ENCODE peak calls at places on chromosomes 3 and 15, in eight cellular contexts. E is A549; Q is activated T-cell treated with anti-CD3 and anti-CD28 coated beads, Interleukin-2, amount 50 U/mL, for 24 hours; D is activated CD4-positive, alpha-beta T cell treated with anti-CD3 and anti-CD28 coated beads for 1 hour; I is AG08396; L is AG08395; Z is endothelial cell; V is iPS-NIHi11. A is an unnamed sample.
A peak's percentile ranks its signal among the peaks of the same experiment; 100 is the strongest.

GRCh38 chr15:60798821-60799220 is 319.9 kb upstream of the ICE2 start:
- DNase-seq in Q (peak; percentile 61), V (no peak), L (peak; percentile 71), Z (no peak), I (peak; percentile 22), E (no peak), D (no peak), A (no peak)

GRCh38 chr3:133989931-133990702 is 39.6 kb downstream of the SLCO2A1 start:
- DNase-seq in V (no peak), I (no peak), D (no peak), Q (no peak), L (no peak), Z (no peak), E (no peak), A (no peak)

GRCh38 chr15:31758126-31758525 is 272.2 kb upstream of the CHRNA7 start:
- DNase-seq in D (no peak), V (no peak), Q (no peak), I (no peak), E (peak; percentile 81), L (peak; percentile 11), Z (peak; percentile 69), A (no peak)

GRCh38 chr15:41486286-41486685 is 7.4 kb upstream of the ITPKA start:
- DNase-seq in D (no peak), L (no peak), Z (no peak), V (no peak), Q (no peak), E (no peak), I (no peak), A (no peak)

GRCh38 chr3:188796122-188796631 is 375.6 kb upstream of the TPRG1 start:
- DNase-seq in E (no peak), D (no peak), L (peak; percentile 83), V (no peak), Z (no peak), I (peak; percentile 45), Q (no peak), A (no peak)

GRCh38 chr3:29279830-29280229 is 1.0 kb upstream of the RBMS3 start:
- DNase-seq in D (no peak), L (peak; percentile 10), Q (no peak), E (no peak), I (peak; percentile 26), Z (no peak), V (no peak), A (no peak)

GRCh38 chr3:185680216-185680615 is 94.1 kb downstream of the SENP2 start:
- DNase-seq in E (no peak), L (no peak), I (no peak), D (no peak), Z (no peak), Q (no peak), V (no peak), A (no peak)

GRCh38 chr15:49918106-49918505 is 200.9 kb downstream of the ATP8B4 start:
- DNase-seq in L (no peak), I (no peak), D (no peak), Q (no peak), V (no peak), E (no peak), Z (no peak), A (no peak)

GRCh38 chr15:91553455-91553854 is 300.1 kb upstream of the SLCO3A1 start:
- DNase-seq in I (no peak), Z (no peak), L (no peak), V (no peak), E (no peak), D (no peak), Q (no peak), A (no peak)

A was measured in activated T-helper 1 cell treated with anti-CD3 and anti-CD28 coated beads, Interleukin-2, amount 50 U/mL, for 16 hours.